ENCODE peak calls at places on chromosomes 5 and 9, in seven cellular contexts. C, J, N, B, G, O and M are unnamed samples.

GRCh38 chr5:76813982-76814562 is 4.8 kb upstream of the F2RL1 start:
- DNase-seq in C (no peak), J (no peak), N (no peak), B (peak), G (no peak), O (peak), M (peak)

GRCh38 chr5:36403601-36404311 is 102.1 kb upstream of the RANBP3L start:
- DNase-seq in C (no peak), J (peak), N (peak), B (peak), G (peak), O (peak), M (peak)

GRCh38 chr9:128899566-128900322 is 17.8 kb downstream of the LRRC8A start:
- DNase-seq in C (no peak), J (no peak), N (no peak), B (no peak), G (no peak), O (no peak), M (peak)

GRCh38 chr5:68406344-68406743 is 190.8 kb downstream of the PIK3R1 start:
- DNase-seq in C (no peak), J (no peak), N (no peak), B (no peak), G (no peak), O (no peak), M (no peak)

GRCh38 chr5:82406200-82406773 is 128.1 kb upstream of the RPS23 start:
- DNase-seq in C (no peak), J (no peak), N (no peak), B (peak), G (no peak), O (peak), M (peak)

GRCh38 chr9:75088646-75089368 is 493 bp downstream of the OSTF1 start:
- DNase-seq in C (peak), J (no peak), N (peak), B (peak), G (peak), O (peak), M (peak)

GRCh38 chr9:127769985-127770904 is 8.2 kb downstream of the SH2D3C start:
- DNase-seq in C (no peak), J (no peak), N (no peak), B (no peak), G (peak), O (no peak), M (no peak)

GRCh38 chr5:141982626-141983025 is 13.7 kb downstream of the RNF14 start:
- DNase-seq in C (no peak), J (no peak), N (no peak), B (no peak), G (no peak), O (no peak), M (no peak)

GRCh38 chr5:148820778-148821395 is 5.5 kb upstream of the ADRB2 start:
- DNase-seq in C (no peak), J (no peak), N (no peak), B (peak), G (no peak), O (peak), M (peak)

GRCh38 chr5:79070002-79070567 is 518 bp downstream of the BHMT2 start:
- DNase-seq in C (no peak), J (no peak), N (peak), B (no peak), G (peak), O (peak), M (no peak)

GRCh38 chr9:4926239-4926638 is 58.8 kb upstream of the JAK2 start:
- DNase-seq in C (no peak), J (no peak), N (no peak), B (no peak), G (no peak), O (no peak), M (no peak)

GRCh38 chr9:120353501-120353900 is 226.5 kb downstream of the CDK5RAP2 start:
- DNase-seq in C (no peak), J (no peak), N (no peak), B (peak), G (no peak), O (peak), M (peak)

GRCh38 chr9:120351106-120351505 is 228.9 kb downstream of the CDK5RAP2 start:
- DNase-seq in C (no peak), J (no peak), N (no peak), B (no peak), G (no peak), O (no peak), M (no peak)

GRCh38 chr9:120345379-120345778 is 234.6 kb downstream of the CDK5RAP2 start:
- DNase-seq in C (no peak), J (no peak), N (no peak), B (no peak), G (no peak), O (no peak), M (no peak)

GRCh38 chr9:120350596-120350995 is 229.4 kb downstream of the CDK5RAP2 start:
- DNase-seq in C (no peak), J (no peak), N (no peak), B (no peak), G (no peak), O (no peak), M (no peak)

GRCh38 chr9:120348951-120349429 is 231.0 kb downstream of the CDK5RAP2 start:
- DNase-seq in C (no peak), J (peak), N (peak), B (peak), G (no peak), O (peak), M (peak)
- TF ChIP-seq CTCF in C (peak), J (peak), N (peak), B (peak), G (peak), O (peak), M (peak)

GRCh38 chr5:31827862-31828261 is 188.9 kb downstream of the PDZD2 start:
- DNase-seq in C (no peak), J (no peak), N (no peak), B (peak), G (no peak), O (peak), M (peak)

GRCh38 chr5:31825775-31826068 is 186.8 kb downstream of the PDZD2 start:
- DNase-seq in C (no peak), J (no peak), N (no peak), B (no peak), G (no peak), O (no peak), M (no peak)

GRCh38 chr5:31819926-31820516 is 181.1 kb downstream of the PDZD2 start:
- DNase-seq in C (no peak), J (no peak), N (no peak), B (no peak), G (no peak), O (peak), M (no peak)

GRCh38 chr5:31824886-31825774 is 186.2 kb downstream of the PDZD2 start:
- DNase-seq in C (peak), J (no peak), N (no peak), B (peak), G (peak), O (peak), M (peak)

DNA sequence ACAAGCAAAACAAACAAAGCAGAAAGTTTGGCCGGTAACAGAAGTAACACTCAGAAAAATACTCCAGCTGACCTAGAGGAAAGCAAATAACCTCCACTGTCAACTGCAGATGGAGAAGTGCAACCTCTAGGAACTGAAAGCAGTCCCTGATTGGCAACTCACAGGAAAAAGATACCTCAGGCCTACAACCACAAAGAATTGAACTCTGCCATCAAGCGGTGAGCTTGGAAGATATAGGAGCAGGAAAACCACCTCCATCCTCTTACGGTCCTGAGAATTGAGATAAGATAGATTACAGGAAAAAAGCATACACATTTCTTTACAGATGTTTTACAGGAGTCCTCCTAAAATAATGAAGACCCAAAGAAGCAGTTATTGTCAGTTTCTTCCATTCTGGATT is 184.5 kb downstream of the PDZD2 start:
- DNase-seq in C (no peak), J (no peak), N (no peak), B (no peak), G (no peak), O (no peak), M (no peak)
- TF ChIP-seq CTCF in C (no peak), J (no peak), N (no peak), B (no peak), G (no peak), O (no peak), M (no peak)

GRCh38 chr5:140875085-140876065 is at the start of gene PCDHA12:
- DNase-seq in C (no peak), J (no peak), N (no peak), B (no peak), G (no peak), O (no peak), M (peak)
- TF ChIP-seq CTCF in C (peak), J (no peak), N (no peak), B (no peak), G (no peak), O (no peak), M (no peak)

GRCh38 chr5:71954329-71954728 is 152.9 kb upstream of the MAP1B start:
- DNase-seq in C (no peak), J (no peak), N (no peak), B (no peak), G (no peak), O (no peak), M (no peak)
- TF ChIP-seq CTCF in C (no peak), J (no peak), N (no peak), B (no peak), G (no peak), O (no peak), M (no peak)

DNA sequence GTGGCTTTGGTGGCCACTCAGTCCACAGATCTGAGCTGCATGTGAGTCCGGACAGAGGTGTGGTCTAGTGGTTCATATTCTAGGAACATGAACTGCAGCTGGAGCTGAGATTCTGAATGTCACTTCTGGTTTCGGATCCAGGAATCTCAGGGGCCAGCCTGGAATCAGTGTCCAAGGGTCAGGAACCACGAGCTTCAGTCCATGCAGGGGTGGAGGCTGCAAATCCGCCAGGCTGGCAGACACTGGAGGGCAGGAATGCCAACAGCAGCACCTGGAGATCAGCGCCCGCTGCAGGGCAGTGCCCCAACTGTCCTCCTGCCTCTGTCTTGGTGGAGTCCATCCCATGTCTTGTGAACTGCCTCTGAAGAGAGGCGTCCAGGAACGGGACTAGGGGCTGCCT is 73.5 kb downstream of the CACNA1B start:
- DNase-seq in C (no peak), J (no peak), N (no peak), B (no peak), G (no peak), O (no peak), M (no peak)
- TF ChIP-seq CTCF in C (no peak), J (no peak), N (no peak), B (no peak), G (no peak), O (no peak), M (no peak)

DNA sequence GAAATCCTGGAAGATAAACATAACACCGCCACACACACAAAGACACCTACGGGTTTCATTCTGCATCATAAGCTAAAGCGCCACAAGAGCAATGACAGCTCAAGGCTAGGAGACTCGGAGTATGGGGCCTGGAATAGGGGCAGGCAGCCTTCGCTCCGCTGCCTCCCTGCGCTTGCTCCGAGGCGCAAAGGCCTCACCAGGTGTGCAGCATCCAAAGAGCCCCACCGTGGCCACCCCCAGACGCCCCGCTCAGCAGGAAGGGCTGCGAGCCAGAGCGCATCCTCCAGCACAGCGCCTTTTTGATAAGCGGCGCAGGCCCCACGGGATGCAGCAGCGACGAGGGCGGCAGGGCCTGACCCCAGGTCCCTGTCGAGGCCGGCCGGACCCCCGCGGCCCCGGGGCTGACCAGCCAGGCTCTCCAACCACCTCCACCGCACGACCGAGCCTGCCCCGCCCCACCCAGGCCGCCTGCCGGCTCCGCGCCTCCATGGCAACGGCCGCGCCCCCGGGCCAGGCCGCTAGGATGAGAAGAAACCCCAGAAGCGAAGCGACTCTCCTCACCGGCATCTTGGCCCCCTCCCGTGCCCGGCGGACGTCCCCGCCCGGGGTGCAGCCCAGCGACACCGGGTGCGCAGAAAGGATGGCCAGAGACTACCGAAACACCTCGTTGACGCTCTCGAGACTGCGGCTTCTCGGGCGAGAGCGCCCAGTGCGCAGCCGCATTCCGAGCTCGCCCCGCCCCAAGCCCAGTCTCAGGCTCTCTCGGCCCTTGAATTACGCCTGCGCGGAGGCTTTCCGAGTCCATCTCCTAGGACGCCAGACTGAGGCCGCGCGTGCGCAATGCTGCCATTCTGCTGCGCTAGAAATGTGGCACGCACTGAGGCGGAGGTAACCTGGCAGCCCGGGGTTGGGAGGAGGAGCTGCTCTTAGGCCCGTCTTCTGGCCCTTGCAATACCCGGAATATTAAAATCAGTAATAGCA is at the start of gene KIF3A:
- DNase-seq in C (peak), J (peak), N (peak), B (peak), G (peak), O (peak), M (peak)
- TF ChIP-seq CTCF in C (peak), J (peak), N (peak), B (no peak), G (no peak), O (no peak), M (no peak)

GRCh38 chr5:91245871-91246270 is 137.2 kb downstream of the ARRDC3 start:
- DNase-seq in C (no peak), J (no peak), N (no peak), B (no peak), G (no peak), O (no peak), M (peak)
- TF ChIP-seq CTCF in C (no peak), J (peak), N (no peak), B (peak), G (no peak), O (peak), M (no peak)

GRCh38 chr5:181186022-181186421 is 19.0 kb downstream of the TRIM7 start:
- DNase-seq in C (no peak), J (no peak), N (peak), B (no peak), G (no peak), O (no peak), M (no peak)

GRCh38 chr5:181189363-181189961 is 15.5 kb downstream of the TRIM7 start:
- DNase-seq in C (no peak), J (peak), N (no peak), B (peak), G (peak), O (peak), M (peak)

GRCh38 chr5:181186902-181187499 is 18.0 kb downstream of the TRIM7 start:
- DNase-seq in C (no peak), J (no peak), N (no peak), B (no peak), G (no peak), O (no peak), M (no peak)

GRCh38 chr5:181188700-181189362 is 16.2 kb downstream of the TRIM7 start:
- DNase-seq in C (peak), J (peak), N (peak), B (peak), G (peak), O (peak), M (peak)

DNA sequence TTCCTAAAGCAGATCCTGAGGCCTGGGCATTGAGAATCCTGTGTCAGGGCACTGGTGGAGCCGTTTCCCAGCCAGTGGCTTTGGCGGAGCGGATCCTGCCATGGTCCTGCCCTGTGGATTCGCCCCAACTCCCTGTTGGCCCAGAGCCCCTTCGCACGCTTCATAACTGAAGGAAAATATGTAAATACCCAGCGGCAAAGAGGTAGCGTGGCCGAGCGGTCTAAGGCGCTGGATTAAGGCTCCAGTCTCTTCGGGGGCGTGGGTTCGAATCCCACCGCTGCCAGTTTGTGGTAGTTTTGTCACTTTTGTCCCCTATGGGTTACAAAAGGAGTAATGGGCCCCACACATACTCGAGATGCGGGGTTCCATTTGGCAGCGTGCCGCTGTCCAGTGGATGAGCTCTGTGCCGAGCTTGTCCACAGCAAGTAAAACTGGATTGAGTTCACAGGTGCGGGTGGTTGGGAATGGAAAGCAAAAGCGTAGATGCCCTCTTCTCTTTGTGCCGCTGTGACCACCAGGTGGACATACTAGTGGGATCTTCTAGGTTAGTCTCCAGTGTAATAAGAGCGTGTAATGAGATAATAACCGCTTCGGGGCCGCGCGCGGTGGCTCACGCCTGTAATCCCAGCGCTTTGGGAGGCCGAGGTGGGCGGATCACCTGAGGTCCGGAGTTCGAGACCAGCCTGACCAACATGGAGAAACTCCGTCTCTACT is 17.3 kb downstream of the TRIM7 start:
- DNase-seq in C (peak), J (peak), N (peak), B (peak), G (peak), O (peak), M (peak)
- TF ChIP-seq CTCF in C (no peak), J (no peak), N (peak), B (peak), G (no peak), O (peak), M (peak)

GRCh38 chr5:24110019-24110615 is 534.7 kb downstream of the CDH10 start:
- DNase-seq in C (no peak), J (no peak), N (no peak), B (peak), G (no peak), O (peak), M (peak)
- TF ChIP-seq CTCF in C (peak), J (peak), N (peak), B (peak), G (peak), O (peak), M (peak)

DNA sequence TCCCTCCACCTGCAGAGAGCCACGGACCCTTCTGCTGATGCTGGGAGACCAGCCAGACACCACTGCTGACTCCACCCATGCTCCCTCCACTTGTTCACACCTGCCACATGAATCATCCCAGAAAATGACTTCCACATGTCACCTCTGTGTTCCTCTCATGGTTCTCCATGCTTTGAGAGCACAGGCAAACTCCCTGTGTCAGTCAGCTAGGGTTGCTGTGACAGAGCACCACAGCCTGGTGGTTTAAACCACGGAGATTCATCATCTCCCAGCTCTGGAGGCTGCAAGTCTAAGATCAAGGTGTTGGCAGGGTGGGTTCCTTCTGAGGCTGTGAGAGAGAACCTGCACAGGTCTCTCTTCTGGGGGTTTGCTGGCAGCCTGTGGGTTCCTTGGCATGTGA is 381.4 kb downstream of the GADD45G start:
- DNase-seq in C (no peak), J (no peak), N (no peak), B (no peak), G (no peak), O (no peak), M (no peak)
- TF ChIP-seq CTCF in C (no peak), J (no peak), N (no peak), B (no peak), G (no peak), O (no peak), M (no peak)